ENCODE peak calls at places on chromosomes 7 and 10, in six cellular contexts. S, W, J, U, I and A are unnamed samples.

GRCh38 chr7:28626629-28627262 is 214.4 kb downstream of the CREB5 start:
- DNase-seq in U (peak; percentile 36), W (peak; percentile 86), S (peak; percentile 40), I (no peak), J (peak; percentile 63), A (peak; percentile 15)

GRCh38 chr10:45599646-45600045 is 72.9 kb downstream of the ZFAND4 start:
- DNase-seq in W (no peak), U (no peak), J (no peak), I (no peak), S (no peak), A (no peak)

GRCh38 chr7:93973134-93973533 is 31.0 kb downstream of the BET1 start:
- DNase-seq in S (no peak), W (no peak), I (no peak), J (no peak), U (peak; percentile 70), A (no peak)

GRCh38 chr7:118689403-118689802 is 464.9 kb downstream of the ANKRD7 start:
- DNase-seq in U (no peak), S (no peak), W (no peak), J (no peak), I (no peak), A (no peak)

GRCh38 chr7:127865466-127865865 is 165.8 kb downstream of the LRRC4 start:
- DNase-seq in W (no peak), U (peak; percentile 72), J (peak; percentile 60), I (no peak), S (no peak), A (peak; percentile 77)

GRCh38 chr10:119608316-119609155 is 11.8 kb upstream of the TIAL1 start:
- DNase-seq in W (peak; percentile 73), U (peak; percentile 35), I (no peak), S (peak; percentile 54), J (peak; percentile 40), A (peak; percentile 8)

GRCh38 chr7:8295638-8296361 is 33.8 kb upstream of the ICA1 start:
- DNase-seq in S (peak; percentile 89), U (peak; percentile 74), J (peak; percentile 86), I (peak; percentile 33), W (peak; percentile 96), A (peak; percentile 67)

GRCh38 chr10:108696792-108697477 is 1226.4 kb downstream of the XPNPEP1 start:
- DNase-seq in I (no peak), W (no peak), J (no peak), S (no peak), U (no peak), A (no peak)

GRCh38 chr7:94823952-94824351 is 83.4 kb upstream of the PPP1R9A start:
- DNase-seq in S (peak; percentile 73), W (no peak), U (peak; percentile 1), J (peak; percentile 61), I (no peak), A (peak; percentile 49)

GRCh38 chr10:13684252-13684791 is 97.6 kb downstream of the PRPF18 start:
- DNase-seq in W (no peak), U (peak; percentile 88), J (peak; percentile 81), S (no peak), I (peak; percentile 26), A (peak; percentile 81)

GRCh38 chr10:43408331-43408709 is 666 bp downstream of the HNRNPF start:
- DNase-seq in U (no peak), W (peak; percentile 37), S (no peak), J (no peak), I (no peak), A (no peak)

GRCh38 chr10:28991738-28992270 is 297.1 kb upstream of the LYZL1 start:
- DNase-seq in U (peak; percentile 53), J (peak; percentile 47), I (no peak), S (peak; percentile 68), W (peak; percentile 84), A (peak; percentile 55)

GRCh38 chr7:6616854-6617643 is 1.6 kb downstream of the ZNF853 start:
- DNase-seq in W (no peak), I (no peak), S (no peak), J (no peak), U (no peak), A (no peak)

GRCh38 chr7:6621195-6622128 is 6.1 kb downstream of the ZNF853 start:
- DNase-seq in U (no peak), W (no peak), S (no peak), I (no peak), J (no peak), A (no peak)

GRCh38 chr7:6622129-6622710 is 6.8 kb downstream of the ZNF853 start:
- DNase-seq in S (no peak), J (no peak), W (no peak), I (no peak), U (no peak), A (no peak)

GRCh38 chr7:6618621-6619020 is 3.2 kb downstream of the ZNF853 start:
- DNase-seq in W (no peak), J (no peak), S (no peak), I (no peak), U (peak; percentile 39), A (peak; percentile 5)

GRCh38 chr7:6619961-6620360 is 4.6 kb downstream of the ZNF853 start:
- DNase-seq in I (no peak), U (no peak), S (no peak), J (no peak), W (no peak), A (no peak)
- H3K27ac ChIP-seq in I (no peak overlapping the region), U (no peak overlapping the region), S (no peak overlapping the region), J (no peak overlapping the region), W (no peak overlapping the region), A (no peak overlapping the region)

DNA sequence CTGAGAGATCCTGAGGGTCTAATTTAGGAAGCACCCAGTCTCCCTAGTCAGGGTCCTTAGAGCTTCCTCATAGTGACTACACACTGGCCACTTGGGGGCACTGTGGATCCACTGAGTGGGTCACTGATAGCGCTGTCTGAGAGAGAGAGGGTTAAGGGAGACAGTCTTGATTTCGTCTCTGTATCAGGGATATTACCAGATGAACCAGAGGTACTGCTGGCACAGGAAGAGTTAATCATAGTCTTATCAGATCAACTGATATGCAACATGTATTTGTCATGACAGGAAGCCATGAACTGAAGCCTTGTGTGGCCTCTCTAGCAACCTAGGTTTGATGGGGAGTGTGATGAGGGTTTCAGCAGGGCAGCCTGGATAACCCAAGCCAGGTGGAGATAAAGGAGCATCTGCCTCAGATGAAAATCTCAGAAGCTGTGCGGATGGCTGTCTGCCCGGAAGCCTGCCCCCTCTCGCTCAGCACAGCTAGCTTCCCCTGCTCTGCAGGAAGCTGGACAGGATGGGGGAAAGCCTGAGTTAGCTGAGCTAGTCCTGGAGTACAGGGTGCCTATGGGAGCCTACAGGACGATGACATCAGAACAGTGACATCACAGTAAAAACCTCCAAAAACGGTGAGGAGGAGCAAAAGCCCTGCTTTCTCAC is 214.0 kb upstream of the PRSS1 start:
- DNase-seq in W (peak; percentile 94), S (peak; percentile 76), I (peak; percentile 69), U (peak; percentile 92), J (peak; percentile 87), A (peak; percentile 82)
- TF ChIP-seq CTCF in W (peak; percentile 94), S (peak; percentile 90), I (peak; percentile 92), U (peak; percentile 98), J (peak; percentile 93), A (peak; percentile 92)

GRCh38 chr10:123143162-123143824 is 4.6 kb upstream of the HMX2 start:
- DNase-seq in W (peak; percentile 66), J (no peak), I (no peak), U (no peak), S (no peak), A (no peak)

GRCh38 chr10:123140164-123140982 is 4.6 kb downstream of the HMX3 start:
- DNase-seq in J (no peak), I (no peak), S (no peak), U (no peak), W (peak; percentile 71), A (no peak)

GRCh38 chr10:123142701-123143161 is 5.2 kb upstream of the HMX2 start:
- DNase-seq in J (no peak), I (no peak), U (no peak), S (no peak), W (peak; percentile 51), A (no peak)

GRCh38 chr10:123140983-123141390 is 5.2 kb downstream of the HMX3 start:
- DNase-seq in J (no peak), U (no peak), S (no peak), W (no peak), I (no peak), A (no peak)

DNA sequence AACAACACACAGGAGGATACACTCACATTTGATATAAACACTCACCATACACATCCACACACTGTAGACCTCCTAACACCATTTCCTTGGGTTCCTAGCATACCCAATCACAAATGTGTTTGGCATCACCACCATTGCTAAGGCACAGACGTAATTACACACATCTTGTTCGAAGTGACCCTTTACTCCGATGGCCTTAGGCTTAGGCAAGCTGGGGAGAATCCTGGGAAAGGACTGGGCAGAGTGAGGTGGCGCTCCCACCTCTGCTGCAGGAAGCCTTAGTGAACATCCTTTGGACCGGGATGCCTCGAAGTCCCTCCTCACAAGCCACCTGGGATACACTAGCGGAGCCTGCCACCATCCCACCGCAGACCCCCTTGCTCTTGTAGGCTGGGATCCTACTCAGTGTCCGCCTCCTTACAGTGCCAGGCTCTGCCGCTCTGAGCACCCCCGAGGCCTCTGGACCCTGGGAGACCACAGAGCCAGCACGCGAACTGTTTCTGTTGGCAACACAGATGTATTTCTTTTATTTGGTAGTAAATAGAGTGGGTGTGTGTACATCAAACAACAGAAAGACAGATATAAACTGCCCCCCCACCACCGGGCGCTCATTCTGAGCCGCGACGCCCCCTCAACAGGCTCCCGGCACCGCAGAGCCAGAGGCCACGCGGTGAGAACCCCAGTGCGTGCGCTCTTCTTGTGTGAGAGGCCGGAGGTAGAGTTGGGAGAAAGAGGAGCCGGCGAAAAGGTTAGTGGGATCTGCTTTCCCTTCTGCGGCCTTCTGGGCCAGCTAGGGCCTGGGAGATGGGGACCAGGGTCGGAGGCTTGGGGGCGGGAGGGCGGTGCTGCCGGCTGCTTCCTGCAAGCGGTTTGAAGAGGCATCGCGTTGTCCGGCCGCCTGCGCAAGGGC is 5.9 kb upstream of the HMX2 start:
- DNase-seq in J (no peak), U (no peak), S (no peak), W (peak; percentile 61), I (no peak), A (no peak)
- H3K27ac ChIP-seq in J (no peak overlapping the region), U (no peak overlapping the region), S (no peak overlapping the region), W (no peak overlapping the region), I (no peak overlapping the region), A (no peak overlapping the region)

GRCh38 chr10:11189581-11190376 is 172.1 kb downstream of the CELF2 start:
- DNase-seq in W (peak; percentile 46), I (no peak), U (no peak), S (no peak), J (no peak), A (no peak)
- TF ChIP-seq CTCF in W (no peak), I (no peak), U (no peak), S (no peak), J (no peak), A (no peak)

DNA sequence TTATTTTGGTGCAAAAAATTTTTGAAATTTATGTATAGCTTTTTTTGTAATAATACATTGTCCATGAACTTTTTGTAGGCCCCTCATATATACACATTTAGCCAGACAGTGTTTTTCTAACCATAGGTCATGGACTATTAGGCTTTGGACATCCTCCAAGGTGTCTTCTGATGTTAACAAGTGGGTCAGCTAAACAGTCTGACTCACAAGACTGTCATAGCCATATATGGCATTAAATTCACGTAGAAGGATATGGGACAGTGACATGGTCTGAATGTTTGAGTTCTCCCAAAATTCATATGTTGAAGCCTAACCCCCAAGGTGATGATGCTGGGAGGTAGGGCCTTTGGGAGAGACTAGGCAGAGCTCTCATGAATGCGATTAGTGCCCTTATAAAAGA is 14.0 kb upstream of the NUB1 start:
- DNase-seq in I (peak; percentile 39), W (no peak), U (peak; percentile 83), S (no peak), J (peak; percentile 86), A (peak; percentile 28)
- H3K27ac ChIP-seq in I (no peak overlapping the region), W (no peak overlapping the region), U (peak overlapping the region; percentile 56), S (no peak overlapping the region), J (no peak overlapping the region), A (no peak overlapping the region)

GRCh38 chr7:27098493-27099223 is 2.9 kb upstream of the HOXA1 start:
- DNase-seq in S (no peak), I (no peak), W (peak; percentile 64), U (peak; percentile 80), J (peak; percentile 93), A (no peak)
- TF ChIP-seq CTCF in S (no peak), I (no peak), W (no peak), U (no peak), J (no peak), A (no peak)